ENCODE peak calls at places on chromosomes 5 and 9, in ten cellular contexts. Q, D, Z, V, R, G, K, C, J and M are unnamed samples.

GRCh38 chr9:3741729-3742128 is 215.9 kb upstream of the RFX3 start:
- DNase-seq in J (no peak), R (no peak), K (no peak), D (no peak), V (no peak), Q (no peak), C (no peak), Z (no peak), G (no peak), M (no peak)

GRCh38 chr5:158967566-158967965 is 132.2 kb downstream of the EBF1 start:
- DNase-seq in Q (no peak), Z (no peak), K (no peak), V (no peak), D (no peak), R (no peak), J (no peak), G (no peak), C (no peak), M (no peak)

GRCh38 chr9:130805510-130806387 is 29.3 kb upstream of the ABL1 start:
- DNase-seq in C (no peak), J (no peak), G (no peak), V (no peak), Q (no peak), R (no peak), D (no peak), Z (no peak), K (peak), M (peak)

GRCh38 chr9:137731947-137732813 is 113.4 kb downstream of the EHMT1 start:
- DNase-seq in R (no peak), Z (no peak), K (no peak), Q (peak), V (no peak), D (no peak), C (no peak), G (no peak), J (no peak), M (no peak)

GRCh38 chr5:10635257-10635860 is 71.5 kb downstream of the ANKRD33B start:
- DNase-seq in R (peak), J (peak), Z (peak), Q (no peak), V (no peak), G (no peak), K (peak), C (peak), D (no peak), M (no peak)

GRCh38 chr5:149320791-149321330 is 24.4 kb upstream of the GRPEL2 start:
- DNase-seq in R (peak), Z (no peak), V (peak), C (no peak), K (peak), G (peak), Q (peak), D (no peak), J (no peak), M (peak)

GRCh38 chr9:12775963-12776774 is 1.3 kb downstream of the LURAP1L start:
- DNase-seq in R (peak), Q (peak), C (no peak), G (peak), V (peak), D (no peak), J (no peak), K (peak), Z (no peak), M (peak)

GRCh38 chr9:112833081-112833480 is 57.6 kb downstream of the SLC46A2 start:
- DNase-seq in C (no peak), Q (no peak), G (no peak), R (no peak), K (no peak), D (no peak), J (no peak), Z (no peak), V (no peak), M (no peak)

GRCh38 chr5:112374818-112375217 is 44.3 kb downstream of the EPB41L4A start:
- DNase-seq in C (no peak), R (no peak), Z (no peak), Q (no peak), J (no peak), D (no peak), V (no peak), G (no peak), K (no peak), M (no peak)

GRCh38 chr9:89313842-89314241 is 2.8 kb downstream of the CKS2 start:
- DNase-seq in Q (no peak), J (no peak), D (no peak), C (no peak), R (no peak), Z (no peak), V (no peak), K (no peak), G (no peak), M (peak)

GRCh38 chr5:80597500-80597899 is 27.4 kb upstream of the ANKRD34B start:
- DNase-seq in V (no peak), K (no peak), G (no peak), D (no peak), Z (no peak), C (no peak), R (no peak), J (no peak), Q (peak), M (no peak)

GRCh38 chr9:137218212-137218753 is 3.8 kb downstream of the RNF208 start:
- DNase-seq in R (no peak), V (no peak), Q (no peak), J (no peak), D (no peak), Z (no peak), K (no peak), C (no peak), G (no peak), M (no peak)

GRCh38 chr5:149615976-149616375 is 34.7 kb downstream of the ARHGEF37 start:
- DNase-seq in J (no peak), K (no peak), Z (no peak), D (no peak), V (no peak), Q (no peak), G (no peak), C (no peak), R (no peak), M (no peak)

GRCh38 chr5:95873351-95873750 is 50.8 kb upstream of the GLRX start:
- DNase-seq in Z (no peak), V (no peak), C (no peak), R (no peak), D (no peak), K (no peak), G (no peak), J (peak), Q (no peak), M (no peak)

GRCh38 chr5:96431376-96432244 is 1.4 kb downstream of the PCSK1 start:
- DNase-seq in K (peak), Z (no peak), V (no peak), R (no peak), J (no peak), D (no peak), G (peak), Q (peak), C (no peak), M (peak)

GRCh38 chr5:136153581-136154236 is 21.1 kb downstream of the SMAD5 start:
- DNase-seq in J (no peak), R (no peak), V (no peak), Z (no peak), K (no peak), D (no peak), C (no peak), Q (no peak), G (no peak), M (no peak)

GRCh38 chr5:86880785-86881492 is 263.2 kb downstream of the COX7C start:
- DNase-seq in J (peak), D (peak), R (peak), Z (peak), G (peak), C (peak), Q (peak), K (peak), V (peak), M (peak)

GRCh38 chr5:171668097-171668412 is 117.6 kb upstream of the SMIM23 start:
- DNase-seq in Z (no peak), Q (no peak), J (no peak), R (no peak), K (no peak), D (no peak), C (no peak), G (no peak), V (no peak), M (no peak)

GRCh38 chr5:131515348-131515747 is 119.7 kb downstream of the RAPGEF6 start:
- DNase-seq in V (no peak), R (no peak), K (no peak), Q (no peak), J (no peak), D (no peak), G (no peak), C (no peak), Z (no peak), M (no peak)

GRCh38 chr9:137407590-137408300 is 15.2 kb downstream of the EXD3 start:
- DNase-seq in V (no peak), Q (no peak), R (no peak), K (no peak), C (no peak), Z (no peak), J (no peak), D (no peak), G (no peak), M (peak)

GRCh38 chr9:131480258-131480657 is 22.5 kb upstream of the POMT1 start:
- DNase-seq in Q (no peak), R (no peak), C (no peak), J (no peak), D (no peak), G (no peak), Z (no peak), K (no peak), V (no peak), M (no peak)

GRCh38 chr9:14793389-14793788 is 70.9 kb upstream of the CER1 start:
- DNase-seq in V (no peak), C (no peak), R (no peak), Z (no peak), D (no peak), G (no peak), K (no peak), Q (no peak), J (no peak), M (no peak)

GRCh38 chr5:159673538-159673937 is 242.7 kb upstream of the ADRA1B start:
- DNase-seq in D (no peak), Q (no peak), R (no peak), J (no peak), Z (no peak), G (no peak), K (no peak), V (no peak), C (no peak), M (no peak)

GRCh38 chr9:91378695-91379127 is 17.0 kb upstream of the AUH start:
- DNase-seq in G (no peak), R (no peak), C (no peak), Q (peak), J (no peak), V (no peak), Z (no peak), D (no peak), K (peak), M (no peak)

GRCh38 chr9:109399258-109399767 is 78.5 kb upstream of the EPB41L4B start:
- DNase-seq in J (no peak), Q (no peak), Z (no peak), V (no peak), C (no peak), R (no peak), K (no peak), D (no peak), G (no peak), M (no peak)

GRCh38 chr5:76473676-76474075 is 70.6 kb downstream of the IQGAP2 start:
- DNase-seq in C (peak), Z (peak), K (no peak), V (no peak), G (no peak), D (peak), R (no peak), J (peak), Q (no peak), M (no peak)

GRCh38 chr9:19934301-19934868 is 145.5 kb upstream of the SLC24A2 start:
- DNase-seq in V (no peak), G (peak), Q (peak), C (no peak), Z (no peak), D (no peak), K (peak), R (no peak), J (no peak), M (no peak)

GRCh38 chr5:172745836-172746235 is 25.2 kb downstream of the DUSP1 start:
- DNase-seq in C (no peak), G (no peak), Q (no peak), Z (no peak), R (no peak), D (no peak), V (no peak), J (no peak), K (no peak), M (no peak)

GRCh38 chr5:152288499-152288898 is 116.6 kb downstream of the NMUR2 start:
- DNase-seq in K (no peak), V (no peak), Z (no peak), R (no peak), J (no peak), D (no peak), G (no peak), C (no peak), Q (no peak), M (no peak)

GRCh38 chr9:120307599-120307998 is 272.4 kb downstream of the CDK5RAP2 start:
- DNase-seq in V (no peak), D (no peak), Q (no peak), C (no peak), R (no peak), J (no peak), K (no peak), Z (no peak), G (no peak), M (peak)

GRCh38 chr5:1285141-1285540 is 9.7 kb downstream of the TERT start:
- DNase-seq in Z (no peak), C (no peak), G (no peak), J (no peak), D (no peak), V (no peak), Q (no peak), R (no peak), K (no peak), M (no peak)

GRCh38 chr5:73448072-73448432 is 525 bp downstream of the FOXD1 start:
- DNase-seq in K (peak), J (peak), G (no peak), V (no peak), D (no peak), C (no peak), Z (no peak), R (no peak), Q (peak), M (peak)

GRCh38 chr5:63963080-63963735 is 963 bp upstream of the HTR1A start:
- DNase-seq in C (no peak), Z (no peak), J (no peak), K (peak), D (no peak), V (peak), R (peak), Q (peak), G (peak), M (peak)